ENCODE peak calls at places on chromosomes 7 and 10, in nine cellular contexts. Y is foreskin fibroblast, U is PC-9, W is brain microvascular endothelial cell, R is astrocyte of the spinal cord, T is cardiac fibroblast, L is hepatocyte, Q is upper lobe of right lung, G is tibial nerve. D is an unnamed sample.
A peak's percentile ranks its signal among the peaks of the same experiment; 100 is the strongest.

GRCh38 chr10:9545073-9545472 is 1472.6 kb upstream of the CELF2 start:
- DNase-seq in L (no peak), Q (no peak), W (no peak), Y (no peak), T (no peak), U (no peak), R (no peak), G (no peak), D (no peak)

GRCh38 chr10:9613338-9613737 is 1404.3 kb upstream of the CELF2 start:
- DNase-seq in U (peak; percentile 35), R (no peak), T (peak; percentile 22), W (no peak), Y (no peak), G (no peak), L (no peak), Q (no peak), D (no peak)

GRCh38 chr7:37915438-37915837 is 1.2 kb downstream of the SFRP4 start:
- DNase-seq in U (no peak), R (peak; percentile 42), Q (no peak), W (peak; percentile 11), L (peak; percentile 13), Y (no peak), T (no peak), G (peak; percentile 34), D (no peak)

GRCh38 chr7:107922891-107923290 is 31.9 kb downstream of the DLD start:
- DNase-seq in W (no peak), U (no peak), R (no peak), Y (no peak), T (no peak), G (no peak), Q (no peak), L (no peak), D (no peak)

GRCh38 chr10:48462482-48463020 is 142.3 kb downstream of the ARHGAP22 start:
- DNase-seq in Q (peak; percentile 44), G (no peak), W (no peak), Y (no peak), L (no peak), R (no peak), U (no peak), T (no peak), D (no peak)

GRCh38 chr10:74151879-74152722 is 1.1 kb downstream of the ADK start:
- DNase-seq in Y (no peak), W (no peak), T (no peak), Q (no peak), G (no peak), R (no peak), L (no peak), U (no peak), D (no peak)

GRCh38 chr10:13686331-13686752 is 99.6 kb downstream of the PRPF18 start:
- DNase-seq in Q (no peak), T (peak; percentile 71), U (no peak), R (no peak), L (no peak), Y (no peak), W (no peak), G (no peak), D (no peak)

GRCh38 chr7:134699871-134700270 is 53.2 kb downstream of the BPGM start:
- DNase-seq in U (no peak), Q (no peak), T (no peak), W (no peak), Y (no peak), G (no peak), L (no peak), R (no peak), D (no peak)

GRCh38 chr10:117678106-117678505 is 135.6 kb downstream of the EMX2 start:
- DNase-seq in Q (no peak), R (no peak), G (no peak), Y (peak; percentile 19), L (no peak), T (no peak), U (no peak), W (peak; percentile 9), D (no peak)

GRCh38 chr7:95824586-95824985 is 52.2 kb downstream of the DYNC1I1 start:
- DNase-seq in R (no peak), Q (no peak), T (no peak), G (no peak), Y (no peak), U (no peak), L (no peak), W (no peak), D (no peak)
- TF ChIP-seq CTCF in R (no peak), Q (no peak), T (no peak), G (no peak), Y (no peak), U (no peak), L (no peak), W (no peak), D (no peak)

GRCh38 chr10:72045586-72045985 is 42.8 kb downstream of the SPOCK2 start:
- DNase-seq in Q (no peak), U (no peak), G (no peak), R (no peak), T (no peak), L (no peak), W (no peak), Y (no peak), D (no peak)

GRCh38 chr10:72041491-72041890 is 46.9 kb downstream of the SPOCK2 start:
- DNase-seq in U (no peak), W (no peak), L (no peak), G (no peak), Q (no peak), T (no peak), R (no peak), Y (no peak), D (no peak)

GRCh38 chr10:72043016-72043834 is 45.1 kb downstream of the SPOCK2 start:
- DNase-seq in G (no peak), R (no peak), U (peak; percentile 65), Q (no peak), W (no peak), Y (no peak), L (no peak), T (peak; percentile 37), D (no peak)

GRCh38 chr10:72048450-72049124 is 39.8 kb downstream of the SPOCK2 start:
- DNase-seq in G (peak; percentile 87), Y (peak; percentile 83), L (peak; percentile 94), R (peak; percentile 91), W (peak; percentile 92), T (peak; percentile 96), U (peak; percentile 88), Q (peak; percentile 89), D (peak; percentile 86)

DNA sequence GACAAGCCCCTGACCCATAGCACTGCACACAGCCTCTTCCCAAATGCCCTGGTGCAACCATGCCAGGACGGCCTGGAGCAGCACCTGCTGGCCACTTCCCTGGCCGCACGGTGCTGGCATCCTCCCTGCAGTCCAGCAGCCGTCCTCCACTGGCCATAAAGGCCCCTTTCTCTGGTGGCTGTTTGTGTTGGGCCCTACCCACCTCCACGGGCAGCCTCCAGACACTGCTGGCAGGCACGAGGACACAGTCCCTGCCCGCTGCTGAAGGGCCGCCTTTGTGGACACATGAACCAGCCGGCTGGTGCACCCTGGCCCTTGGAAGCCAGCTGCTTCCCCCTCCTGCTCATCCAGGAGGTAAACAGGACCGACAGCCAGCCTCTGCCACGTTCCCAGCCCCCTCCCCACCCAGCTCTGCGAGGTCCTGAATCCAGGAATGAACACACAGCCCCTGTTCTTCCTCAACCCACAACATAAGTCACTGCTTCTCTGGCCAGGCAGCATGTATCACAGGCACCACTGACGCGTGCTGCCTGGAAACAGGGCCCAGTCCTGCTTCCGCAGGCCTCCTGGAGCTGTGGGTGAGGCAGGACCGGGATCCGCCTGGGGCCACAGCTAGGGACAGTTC is 43.8 kb downstream of the SPOCK2 start:
- DNase-seq in W (no peak), U (no peak), T (no peak), R (no peak), L (peak; percentile 50), Y (no peak), G (no peak), Q (no peak), D (no peak)
- TF ChIP-seq CTCF in W (peak; percentile 64), U (peak; percentile 29), T (peak; percentile 27), R (peak; percentile 71), L (peak; percentile 32), Y (no peak), G (no peak), Q (peak; percentile 37), D (no peak)

GRCh38 chr7:80133361-80134104 is 1.1 kb upstream of the GNAI1 start:
- DNase-seq in W (no peak), T (no peak), L (peak; percentile 28), Q (no peak), U (no peak), R (no peak), G (no peak), Y (no peak), D (no peak)
- TF ChIP-seq CTCF in W (peak; percentile 45), T (no peak), L (no peak), Q (no peak), U (no peak), R (no peak), G (no peak), Y (no peak), D (no peak)

GRCh38 chr10:26468691-26469090 is 30.6 kb downstream of the APBB1IP start:
- DNase-seq in W (no peak), G (no peak), U (no peak), Q (no peak), Y (no peak), R (no peak), T (no peak), L (no peak), D (peak; percentile 42)

GRCh38 chr10:26464632-26465280 is 26.6 kb downstream of the APBB1IP start:
- DNase-seq in Y (no peak), G (no peak), W (no peak), L (no peak), U (no peak), R (no peak), T (no peak), Q (no peak), D (no peak)

GRCh38 chr10:26468291-26468690 is 30.1 kb downstream of the APBB1IP start:
- DNase-seq in Q (no peak), R (no peak), L (no peak), T (no peak), W (no peak), G (no peak), U (no peak), Y (no peak), D (no peak)

GRCh38 chr10:26463986-26464385 is 25.8 kb downstream of the APBB1IP start:
- DNase-seq in Q (no peak), U (no peak), W (no peak), T (no peak), R (no peak), L (no peak), G (no peak), Y (no peak), D (no peak)

DNA sequence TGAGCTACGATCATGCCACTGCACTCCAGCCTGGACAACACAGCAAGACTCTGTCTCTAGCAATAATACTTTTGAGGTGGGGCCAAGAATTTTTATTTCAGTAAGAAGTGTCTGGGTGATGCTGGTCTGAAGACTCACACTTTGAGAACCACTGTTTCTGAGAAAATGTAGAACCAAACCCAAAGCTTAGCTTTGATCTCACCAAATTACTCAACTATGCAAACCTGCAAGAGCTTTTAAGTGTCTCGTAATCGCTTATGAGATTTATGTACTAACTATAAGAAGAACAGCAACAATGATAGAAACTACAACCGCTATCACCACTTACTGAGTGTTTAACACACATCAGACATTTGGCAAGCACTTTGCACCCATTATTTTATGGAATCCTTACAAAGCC is 29.5 kb downstream of the APBB1IP start:
- DNase-seq in T (no peak), G (no peak), L (no peak), U (no peak), R (no peak), W (no peak), Y (no peak), Q (no peak), D (no peak)
- TF ChIP-seq CTCF in T (no peak), G (no peak), L (no peak), U (no peak), R (no peak), W (no peak), Y (no peak), Q (no peak), D (no peak)

GRCh38 chr7:42138691-42139090 is 98.3 kb downstream of the GLI3 start:
- DNase-seq in Y (no peak), G (no peak), W (no peak), T (no peak), U (no peak), L (no peak), Q (no peak), R (no peak), D (no peak)
- TF ChIP-seq CTCF in Y (no peak), G (no peak), W (peak; percentile 37), T (no peak), U (no peak), L (no peak), Q (no peak), R (peak; percentile 19), D (no peak)

D was measured in CD4-positive, alpha-beta T cell.